ENCODE peak calls at places on chromosomes 13 and 19, in four cellular contexts. One of them, this sample, is unnamed.
A peak's percentile ranks its signal among the peaks of the same experiment; 100 is the strongest.

GRCh38 chr19:15759962-15760565 is 22.3 kb downstream of the OR10H3 start:
- DNase-seq in thoracic aorta: no peak
- DNase-seq in astrocyte: no peak
- DNase-seq in stomach: no peak
- DNase-seq in this sample: no peak

GRCh38 chr19:2330632-2331284 is 2.3 kb downstream of the SPPL2B start:
- DNase-seq in thoracic aorta: no peak
- DNase-seq in astrocyte: no peak
- DNase-seq in stomach: peak; percentile 74
- DNase-seq in this sample: peak; percentile 14

GRCh38 chr13:114067886-114068722 is 64.3 kb downstream of the RASA3 start:
- DNase-seq in thoracic aorta: no peak
- DNase-seq in astrocyte: no peak
- DNase-seq in stomach: no peak
- DNase-seq in this sample: no peak

GRCh38 chr13:113639661-113640262 is 18.2 kb downstream of the ATP4B start:
- DNase-seq in thoracic aorta: no peak
- DNase-seq in astrocyte: no peak
- DNase-seq in stomach: peak; percentile 13
- DNase-seq in this sample: no peak

GRCh38 chr13:38656699-38657098 is 30.2 kb upstream of the FREM2 start:
- DNase-seq in thoracic aorta: no peak
- DNase-seq in astrocyte: no peak
- DNase-seq in stomach: peak; percentile 52
- DNase-seq in this sample: no peak

GRCh38 chr19:931860-932646 is 6.2 kb downstream of the ARID3A start:
- DNase-seq in thoracic aorta: no peak
- DNase-seq in astrocyte: no peak
- DNase-seq in stomach: no peak
- DNase-seq in this sample: no peak

GRCh38 chr19:53958168-53958571 is 4.6 kb upstream of the CACNG8 start:
- DNase-seq in thoracic aorta: no peak
- DNase-seq in astrocyte: no peak
- DNase-seq in stomach: no peak
- DNase-seq in this sample: no peak

GRCh38 chr19:12730054-12730453 is 4.4 kb downstream of the TRIR start:
- DNase-seq in thoracic aorta: no peak
- DNase-seq in astrocyte: no peak
- DNase-seq in stomach: no peak
- DNase-seq in this sample: no peak

GRCh38 chr13:46893820-46894533 is 2.9 kb downstream of the HTR2A start:
- DNase-seq in thoracic aorta: no peak
- DNase-seq in astrocyte: no peak
- DNase-seq in stomach: peak; percentile 64
- DNase-seq in this sample: peak; percentile 74

GRCh38 chr19:34128558-34129250 is 43.6 kb upstream of the LSM14A start:
- DNase-seq in thoracic aorta: no peak
- DNase-seq in astrocyte: no peak
- DNase-seq in stomach: no peak
- DNase-seq in this sample: no peak

DNA sequence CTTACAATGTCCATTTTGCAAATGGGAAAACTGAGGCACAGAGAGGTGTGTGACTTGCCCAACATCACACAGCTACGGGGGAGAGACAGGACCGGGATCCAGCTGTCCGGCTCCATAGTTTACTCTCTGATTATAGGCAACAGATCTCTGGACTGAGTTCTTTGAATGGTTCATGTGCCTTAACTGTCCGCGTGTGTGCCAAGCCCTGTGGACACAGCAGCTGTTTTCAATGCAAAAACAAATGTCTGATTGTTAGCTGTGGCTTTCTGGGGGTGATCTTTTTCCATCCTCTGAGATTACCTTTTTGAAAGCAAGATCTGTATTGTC is 94.1 kb downstream of the KL start:
- DNase-seq in thoracic aorta: no peak
- DNase-seq in astrocyte: no peak
- DNase-seq in stomach: no peak
- DNase-seq in this sample: no peak
- H3K4me1 ChIP-seq in thoracic aorta: peaks cover 38% of the 10 kb centered on the region
- H3K4me1 ChIP-seq in astrocyte: peaks cover 20% of the 10 kb centered on the region
- H3K4me1 ChIP-seq in stomach: peaks cover 85% of the 10 kb centered on the region
- H3K4me1 ChIP-seq in this sample: peaks cover 21% of the 10 kb centered on the region

GRCh38 chr19:45114116-45114515 is 21.1 kb downstream of the PPP1R37 start:
- DNase-seq in thoracic aorta: no peak
- DNase-seq in astrocyte: no peak
- DNase-seq in stomach: no peak
- DNase-seq in this sample: no peak
- H3K4me3 ChIP-seq in thoracic aorta: no peak overlapping the region
- H3K4me3 ChIP-seq in astrocyte: no peak overlapping the region
- H3K4me3 ChIP-seq in stomach: no peak overlapping the region
- H3K4me3 ChIP-seq in this sample: no peak overlapping the region

DNA sequence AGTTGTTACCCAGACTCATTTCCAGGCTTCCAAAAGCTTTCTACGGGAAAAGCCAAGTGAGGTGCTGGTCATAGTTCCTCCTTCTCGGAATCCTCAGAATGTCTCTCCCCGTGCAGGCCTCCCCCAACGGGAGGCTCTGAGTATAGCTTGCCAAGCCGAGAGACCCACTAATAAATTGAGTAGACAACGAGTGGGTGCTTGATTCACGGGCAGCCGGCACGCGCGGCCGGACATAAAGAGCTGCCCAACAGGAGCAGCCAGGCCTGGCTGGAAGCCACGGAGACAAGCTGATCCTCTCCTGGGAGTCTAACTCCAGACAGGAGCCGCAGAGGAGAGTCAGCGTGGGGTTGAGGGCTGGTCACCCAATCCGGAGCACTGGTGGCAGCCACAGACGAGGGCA is 43.4 kb upstream of the MEDAG start:
- DNase-seq in thoracic aorta: peak; percentile 64
- DNase-seq in astrocyte: peak; percentile 68
- DNase-seq in stomach: no peak
- DNase-seq in this sample: peak; percentile 93
- H3K4me1 ChIP-seq in thoracic aorta: peaks cover 15% of the 10 kb centered on the region
- H3K4me1 ChIP-seq in astrocyte: peaks cover 45% of the 10 kb centered on the region
- H3K4me1 ChIP-seq in stomach: peaks cover 33% of the 10 kb centered on the region
- H3K4me1 ChIP-seq in this sample: peaks cover 17% of the 10 kb centered on the region

DNA sequence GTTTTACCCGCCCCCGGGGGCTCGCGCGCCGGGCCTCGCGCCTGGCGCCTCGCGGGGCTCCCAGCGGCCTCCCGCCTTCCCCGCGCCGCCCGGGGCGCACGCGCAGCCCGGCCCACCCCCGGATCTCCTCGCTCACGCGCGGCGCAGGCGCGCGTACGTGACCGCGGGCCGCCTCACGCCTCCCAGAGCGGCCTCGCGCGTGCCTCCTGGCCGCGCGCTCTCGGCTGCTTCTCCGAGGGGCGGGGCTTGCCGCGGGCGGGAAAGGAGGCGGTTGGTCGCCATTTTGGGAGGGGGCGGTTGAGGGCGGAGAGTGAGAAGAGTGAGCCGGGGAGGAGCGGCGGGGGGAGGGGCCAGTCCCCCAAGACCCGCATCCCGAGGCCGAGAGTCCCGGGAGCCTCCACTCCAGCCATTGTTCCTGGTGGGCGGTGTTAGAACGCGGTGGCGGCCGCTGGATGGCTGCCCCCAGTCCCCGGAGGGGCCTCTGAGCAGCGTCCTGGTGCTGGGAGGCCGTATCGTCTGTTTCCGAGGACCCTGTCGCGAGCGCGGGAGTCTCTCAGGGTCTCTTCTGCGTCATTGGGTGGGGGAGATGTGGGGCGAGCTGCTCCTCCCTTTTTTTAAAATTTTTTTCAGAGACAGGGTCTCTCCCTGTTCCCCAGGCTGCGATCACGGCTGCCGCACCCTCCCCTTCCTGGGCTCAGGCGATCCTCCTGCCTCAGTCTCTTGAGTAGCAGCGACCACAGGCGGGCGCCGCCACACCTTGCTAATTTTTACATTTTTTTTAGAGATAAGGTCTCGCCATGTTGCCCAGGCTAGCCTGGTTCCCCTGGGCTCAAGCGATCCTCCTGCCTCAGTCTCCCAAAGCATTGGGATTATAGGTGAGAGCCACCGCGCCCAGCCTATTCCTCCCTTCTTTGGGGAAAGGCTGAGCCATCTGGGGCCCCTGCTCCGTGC is at the start of gene ZNF541:
- DNase-seq in thoracic aorta: peak; percentile 12
- DNase-seq in astrocyte: peak; percentile 12
- DNase-seq in stomach: peak; percentile 61
- DNase-seq in this sample: peak; percentile 59
- H3K4me3 ChIP-seq in thoracic aorta: peak within 1 kb of the TSS; percentile 73
- H3K4me3 ChIP-seq in astrocyte: no peak within 1 kb of the TSS
- H3K4me3 ChIP-seq in stomach: peak within 1 kb of the TSS; percentile 40
- H3K4me3 ChIP-seq in this sample: no peak within 1 kb of the TSS

DNA sequence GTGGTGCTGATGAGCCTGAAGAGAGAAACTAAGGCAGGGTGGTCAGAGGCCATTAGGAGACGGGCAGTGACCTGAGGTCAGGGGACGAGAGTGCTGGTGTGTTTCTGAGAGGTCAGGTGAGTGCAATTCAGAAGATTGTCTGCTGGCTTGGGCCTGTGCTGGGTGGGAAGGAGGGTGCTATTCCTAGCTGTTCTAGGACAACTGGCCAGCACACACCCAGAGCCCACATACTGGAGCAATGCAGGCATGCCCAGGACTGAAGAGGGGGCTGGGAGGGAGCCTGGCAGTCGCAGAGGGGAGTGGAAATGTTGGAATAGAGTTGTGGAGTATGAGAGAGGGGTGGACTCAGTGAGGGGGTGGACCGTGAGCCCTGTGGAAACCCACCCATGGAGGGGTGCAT is 16.5 kb downstream of the ARHGEF7 start:
- DNase-seq in thoracic aorta: no peak
- DNase-seq in astrocyte: no peak
- DNase-seq in stomach: no peak
- DNase-seq in this sample: no peak
- H3K4me1 ChIP-seq in thoracic aorta: no peaks in the 10 kb centered on the region
- H3K4me1 ChIP-seq in astrocyte: no peaks in the 10 kb centered on the region
- H3K4me1 ChIP-seq in stomach: no peaks in the 10 kb centered on the region
- H3K4me1 ChIP-seq in this sample: no peaks in the 10 kb centered on the region